ENCODE peak calls at places on chromosomes 12 and 14, in four cellular contexts. One of them, this sample, is unnamed. For H3K4me1, the result is how much of the 10 kb centered on the place peaks cover.

GRCh38 chr12:29537292-29537691 is 39.8 kb upstream of the OVCH1 start:
- DNase-seq in cardiac muscle cell: no peak
- DNase-seq in H9: no peak
- DNase-seq in body of pancreas: no peak
- DNase-seq in this sample: no peak

GRCh38 chr14:40452674-40453073 is 1020.4 kb upstream of the FBXO33 start:
- DNase-seq in cardiac muscle cell: no peak
- DNase-seq in body of pancreas: no peak
- DNase-seq in H9: no peak
- DNase-seq in this sample: no peak

GRCh38 chr14:73916324-73916723 is 29.7 kb downstream of the ZNF410 start:
- DNase-seq in body of pancreas: no peak
- DNase-seq in cardiac muscle cell: no peak
- DNase-seq in H9: no peak
- DNase-seq in this sample: no peak

GRCh38 chr12:20646239-20646827 is 48.8 kb upstream of the SLCO1C1 start:
- DNase-seq in H9: no peak
- DNase-seq in cardiac muscle cell: peak
- DNase-seq in body of pancreas: no peak
- DNase-seq in this sample: no peak

GRCh38 chr14:101026341-101026740 is 122.8 kb upstream of the RTL1 start:
- DNase-seq in H9: no peak
- DNase-seq in cardiac muscle cell: no peak
- DNase-seq in body of pancreas: no peak
- DNase-seq in this sample: no peak

GRCh38 chr14:64760146-64760755 is 56.0 kb downstream of the PLEKHG3 start:
- DNase-seq in cardiac muscle cell: peak
- DNase-seq in body of pancreas: peak
- DNase-seq in H9: peak
- DNase-seq in this sample: peak

GRCh38 chr12:6943387-6943718 is 263 bp upstream of the RNU7-1 start:
- DNase-seq in H9: peak
- DNase-seq in cardiac muscle cell: peak
- DNase-seq in body of pancreas: peak
- DNase-seq in this sample: peak

GRCh38 chr12:108768591-108769500 is 37.5 kb upstream of the CORO1C start:
- DNase-seq in body of pancreas: peak
- DNase-seq in cardiac muscle cell: peak
- DNase-seq in H9: peak
- DNase-seq in this sample: peak

GRCh38 chr14:95062220-95062619 is 95.1 kb downstream of the DICER1 start:
- DNase-seq in H9: no peak
- DNase-seq in cardiac muscle cell: no peak
- DNase-seq in body of pancreas: no peak
- DNase-seq in this sample: no peak

GRCh38 chr14:53360821-53361220 is 207.7 kb upstream of the DDHD1 start:
- DNase-seq in H9: no peak
- DNase-seq in body of pancreas: no peak
- DNase-seq in cardiac muscle cell: no peak
- DNase-seq in this sample: no peak

GRCh38 chr14:55191881-55192616 is 664 bp upstream of the DLGAP5 start:
- DNase-seq in body of pancreas: no peak
- DNase-seq in H9: no peak
- DNase-seq in cardiac muscle cell: no peak
- DNase-seq in this sample: no peak

GRCh38 chr14:69845787-69846186 is 33.4 kb upstream of the SMOC1 start:
- DNase-seq in body of pancreas: no peak
- DNase-seq in H9: no peak
- DNase-seq in cardiac muscle cell: no peak
- DNase-seq in this sample: no peak

GRCh38 chr14:53108292-53108937 is 44.7 kb downstream of the DDHD1 start:
- DNase-seq in body of pancreas: no peak
- DNase-seq in H9: no peak
- DNase-seq in cardiac muscle cell: no peak
- DNase-seq in this sample: no peak

GRCh38 chr14:77314043-77314442 is 6.6 kb downstream of the POMT2 start:
- DNase-seq in body of pancreas: no peak
- DNase-seq in H9: peak
- DNase-seq in cardiac muscle cell: no peak
- DNase-seq in this sample: no peak

GRCh38 chr14:37021406-37021805 is 151.0 kb downstream of the SLC25A21 start:
- DNase-seq in cardiac muscle cell: no peak
- DNase-seq in H9: no peak
- DNase-seq in body of pancreas: no peak
- DNase-seq in this sample: no peak

GRCh38 chr12:98373019-98373554 is 142.3 kb upstream of the TMPO start:
- DNase-seq in cardiac muscle cell: peak
- DNase-seq in H9: no peak
- DNase-seq in body of pancreas: peak
- DNase-seq in this sample: no peak

GRCh38 chr12:121592323-121592722 is 11.5 kb upstream of the KDM2B start:
- DNase-seq in H9: no peak
- DNase-seq in body of pancreas: no peak
- DNase-seq in cardiac muscle cell: no peak
- DNase-seq in this sample: no peak

GRCh38 chr12:70971395-70971794 is 50.9 kb upstream of the PTPRR start:
- DNase-seq in H9: no peak
- DNase-seq in body of pancreas: no peak
- DNase-seq in cardiac muscle cell: no peak
- DNase-seq in this sample: no peak

GRCh38 chr12:24902521-24903304 is 46.2 kb downstream of the BCAT1 start:
- DNase-seq in body of pancreas: no peak
- DNase-seq in H9: peak
- DNase-seq in cardiac muscle cell: peak
- DNase-seq in this sample: no peak

GRCh38 chr12:108646597-108647190 is 13.0 kb upstream of the SELPLG start:
- DNase-seq in cardiac muscle cell: no peak
- DNase-seq in body of pancreas: no peak
- DNase-seq in H9: no peak
- DNase-seq in this sample: no peak

GRCh38 chr12:56374726-56375597 is 12.3 kb upstream of the APOF start:
- DNase-seq in H9: no peak
- DNase-seq in cardiac muscle cell: no peak
- DNase-seq in body of pancreas: no peak
- DNase-seq in this sample: no peak

GRCh38 chr14:94458558-94459200 is 6.1 kb upstream of the SERPINA11 start:
- DNase-seq in body of pancreas: no peak
- DNase-seq in H9: peak
- DNase-seq in cardiac muscle cell: no peak
- DNase-seq in this sample: no peak

GRCh38 chr14:91241848-91242247 is 2.7 kb downstream of the GPR68 start:
- DNase-seq in body of pancreas: peak
- DNase-seq in cardiac muscle cell: no peak
- DNase-seq in H9: no peak
- DNase-seq in this sample: no peak

GRCh38 chr12:53174881-53175491 is 5.5 kb upstream of the ZNF740 start:
- DNase-seq in H9: peak
- DNase-seq in body of pancreas: peak
- DNase-seq in cardiac muscle cell: peak
- DNase-seq in this sample: no peak

GRCh38 chr12:19030180-19030579 is 99.4 kb upstream of the PLEKHA5 start:
- DNase-seq in H9: no peak
- DNase-seq in body of pancreas: no peak
- DNase-seq in cardiac muscle cell: no peak
- DNase-seq in this sample: no peak

GRCh38 chr12:113991224-113992044 is 25.3 kb upstream of the RBM19 start:
- DNase-seq in body of pancreas: no peak
- DNase-seq in cardiac muscle cell: no peak
- DNase-seq in H9: no peak
- DNase-seq in this sample: no peak

GRCh38 chr12:71694099-71694820 is 8.4 kb downstream of the TMEM19 start:
- DNase-seq in H9: no peak
- DNase-seq in cardiac muscle cell: peak
- DNase-seq in body of pancreas: peak
- DNase-seq in this sample: no peak

GRCh38 chr12:78928200-78929074 is 63.9 kb downstream of the SYT1 start:
- DNase-seq in body of pancreas: no peak
- DNase-seq in cardiac muscle cell: no peak
- DNase-seq in H9: no peak
- DNase-seq in this sample: no peak
- TF ChIP-seq CTCF in body of pancreas: no peak
- TF ChIP-seq CTCF in cardiac muscle cell: no peak
- TF ChIP-seq CTCF in H9: no peak
- TF ChIP-seq CTCF in this sample: no peak

DNA sequence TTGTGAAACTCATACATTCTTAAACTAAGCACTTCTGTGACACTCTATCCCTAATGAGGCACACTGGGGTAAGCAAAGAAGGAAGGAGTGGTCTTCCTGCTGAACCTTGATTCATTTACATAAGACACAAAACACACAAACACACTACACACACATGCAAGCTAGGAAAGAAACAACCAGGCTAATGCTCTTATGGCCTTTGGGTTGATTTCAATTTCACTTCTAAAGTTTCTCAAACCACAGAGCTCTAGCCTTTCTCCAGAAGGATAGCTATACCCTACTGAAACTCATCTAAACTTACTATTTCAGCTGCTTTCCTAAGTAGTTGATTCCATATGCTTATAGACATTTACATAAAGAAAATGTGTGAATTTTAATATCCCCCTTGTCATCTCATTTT is 232.0 kb upstream of the NPAS3 start:
- DNase-seq in body of pancreas: no peak
- DNase-seq in H9: no peak
- DNase-seq in cardiac muscle cell: no peak
- DNase-seq in this sample: no peak
- H3K4me1 ChIP-seq in body of pancreas: under half
- H3K4me1 ChIP-seq in H9: under half
- H3K4me1 ChIP-seq in cardiac muscle cell: under half
- H3K4me1 ChIP-seq in this sample: under half

DNA sequence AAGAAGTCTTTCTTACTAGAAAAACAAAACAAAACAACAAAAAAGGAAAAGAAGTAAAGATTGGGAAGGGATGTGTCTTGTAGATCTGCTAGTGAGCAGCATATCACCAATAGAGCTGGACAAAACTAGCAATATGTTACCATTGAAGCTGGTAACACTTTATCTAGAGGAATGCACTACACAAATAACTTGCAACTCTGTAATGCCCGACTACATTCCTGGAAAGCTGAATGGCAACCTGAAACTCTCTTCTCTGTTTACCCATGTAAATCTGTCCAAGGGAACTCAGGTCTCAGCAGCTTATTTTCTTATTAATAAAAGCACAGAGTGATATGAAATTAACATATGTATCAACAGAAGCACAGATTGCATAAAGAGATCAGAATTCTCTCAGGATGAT is 624.4 kb downstream of the KCNH5 start:
- DNase-seq in body of pancreas: no peak
- DNase-seq in H9: no peak
- DNase-seq in cardiac muscle cell: no peak
- DNase-seq in this sample: no peak
- TF ChIP-seq CTCF in body of pancreas: no peak
- TF ChIP-seq CTCF in H9: no peak
- TF ChIP-seq CTCF in cardiac muscle cell: no peak
- TF ChIP-seq CTCF in this sample: no peak

GRCh38 chr12:124742702-124743101 is 121.0 kb downstream of the SCARB1 start:
- DNase-seq in cardiac muscle cell: no peak
- DNase-seq in body of pancreas: no peak
- DNase-seq in H9: no peak
- DNase-seq in this sample: no peak
- H3K4me1 ChIP-seq in cardiac muscle cell: under half
- H3K4me1 ChIP-seq in body of pancreas: under half
- H3K4me1 ChIP-seq in H9: under half
- H3K4me1 ChIP-seq in this sample: under half

GRCh38 chr14:85572021-85572420 is 42.1 kb downstream of the FLRT2 start:
- DNase-seq in cardiac muscle cell: peak
- DNase-seq in body of pancreas: no peak
- DNase-seq in H9: no peak
- DNase-seq in this sample: no peak

GRCh38 chr14:85562630-85563029 is 32.7 kb downstream of the FLRT2 start:
- DNase-seq in body of pancreas: no peak
- DNase-seq in cardiac muscle cell: no peak
- DNase-seq in H9: no peak
- DNase-seq in this sample: no peak

GRCh38 chr14:85564841-85565527 is 35.0 kb downstream of the FLRT2 start:
- DNase-seq in body of pancreas: no peak
- DNase-seq in cardiac muscle cell: no peak
- DNase-seq in H9: no peak
- DNase-seq in this sample: no peak

GRCh38 chr14:85565862-85566296 is 35.9 kb downstream of the FLRT2 start:
- DNase-seq in H9: no peak
- DNase-seq in body of pancreas: peak
- DNase-seq in cardiac muscle cell: no peak
- DNase-seq in this sample: no peak

GRCh38 chr14:85566603-85567002 is 36.7 kb downstream of the FLRT2 start:
- DNase-seq in H9: no peak
- DNase-seq in body of pancreas: no peak
- DNase-seq in cardiac muscle cell: no peak
- DNase-seq in this sample: no peak
- TF ChIP-seq CTCF in H9: no peak
- TF ChIP-seq CTCF in body of pancreas: no peak
- TF ChIP-seq CTCF in cardiac muscle cell: no peak
- TF ChIP-seq CTCF in this sample: no peak

GRCh38 chr14:31018057-31018645 is 7.3 kb upstream of the AP4S1 start:
- DNase-seq in H9: no peak
- DNase-seq in body of pancreas: no peak
- DNase-seq in cardiac muscle cell: no peak
- DNase-seq in this sample: no peak
- H3K4me1 ChIP-seq in H9: under half
- H3K4me1 ChIP-seq in body of pancreas: under half
- H3K4me1 ChIP-seq in cardiac muscle cell: under half
- H3K4me1 ChIP-seq in this sample: under half

This sample was measured in lung.